ENCODE peak calls at places on chromosomes 6 and 20, in nine cellular contexts. One of them, this sample, is unnamed.
A peak's percentile ranks its signal among the peaks of the same experiment; 100 is the strongest.

GRCh38 chr6:50025258-50025657 is 3.5 kb upstream of the DEFB110 start:
- DNase-seq in hepatocyte: no peak
- DNase-seq in lower lobe of right lung: no peak
- DNase-seq in cardiac muscle cell: no peak
- DNase-seq in lung: no peak
- DNase-seq in HCT116: no peak
- DNase-seq in neural progenitor cell: no peak
- DNase-seq in GM06990: no peak
- DNase-seq in tibial artery: no peak
- DNase-seq in this sample: no peak

GRCh38 chr6:149450679-149451360 is 34.0 kb downstream of the ZC3H12D start:
- DNase-seq in hepatocyte: peak; percentile 48
- DNase-seq in lower lobe of right lung: peak; percentile 68
- DNase-seq in cardiac muscle cell: no peak
- DNase-seq in lung: no peak
- DNase-seq in HCT116: no peak
- DNase-seq in neural progenitor cell: peak; percentile 53
- DNase-seq in GM06990: no peak
- DNase-seq in tibial artery: peak; percentile 74
- DNase-seq in this sample: no peak

GRCh38 chr20:9926007-9926406 is 87.1 kb upstream of the PAK5 start:
- DNase-seq in hepatocyte: no peak
- DNase-seq in lower lobe of right lung: no peak
- DNase-seq in cardiac muscle cell: no peak
- DNase-seq in lung: no peak
- DNase-seq in HCT116: no peak
- DNase-seq in neural progenitor cell: no peak
- DNase-seq in GM06990: no peak
- DNase-seq in tibial artery: no peak
- DNase-seq in this sample: peak; percentile 53

GRCh38 chr6:41100871-41101287 is 28.1 kb downstream of the NFYA start:
- DNase-seq in hepatocyte: no peak
- DNase-seq in lower lobe of right lung: peak; percentile 41
- DNase-seq in cardiac muscle cell: peak; percentile 5
- DNase-seq in lung: no peak
- DNase-seq in HCT116: no peak
- DNase-seq in neural progenitor cell: peak; percentile 57
- DNase-seq in GM06990: no peak
- DNase-seq in tibial artery: no peak
- DNase-seq in this sample: no peak

GRCh38 chr6:70299456-70299855 is 3.4 kb downstream of the COL9A1 start:
- DNase-seq in hepatocyte: no peak
- DNase-seq in lower lobe of right lung: no peak
- DNase-seq in cardiac muscle cell: peak; percentile 59
- DNase-seq in lung: no peak
- DNase-seq in HCT116: no peak
- DNase-seq in neural progenitor cell: peak; percentile 40
- DNase-seq in GM06990: no peak
- DNase-seq in tibial artery: no peak
- DNase-seq in this sample: no peak

GRCh38 chr6:20960067-20960466 is 425.8 kb downstream of the CDKAL1 start:
- DNase-seq in hepatocyte: no peak
- DNase-seq in lower lobe of right lung: no peak
- DNase-seq in cardiac muscle cell: no peak
- DNase-seq in lung: no peak
- DNase-seq in HCT116: no peak
- DNase-seq in neural progenitor cell: no peak
- DNase-seq in GM06990: no peak
- DNase-seq in tibial artery: no peak
- DNase-seq in this sample: no peak

GRCh38 chr6:15074806-15075205 is 171.1 kb upstream of the JARID2 start:
- DNase-seq in hepatocyte: no peak
- DNase-seq in lower lobe of right lung: no peak
- DNase-seq in cardiac muscle cell: no peak
- DNase-seq in lung: no peak
- DNase-seq in HCT116: no peak
- DNase-seq in neural progenitor cell: no peak
- DNase-seq in GM06990: no peak
- DNase-seq in tibial artery: no peak
- DNase-seq in this sample: no peak

GRCh38 chr20:24918579-24919566 is 30.2 kb upstream of the CST7 start:
- DNase-seq in hepatocyte: no peak
- DNase-seq in lower lobe of right lung: no peak
- DNase-seq in cardiac muscle cell: no peak
- DNase-seq in lung: peak; percentile 25
- DNase-seq in HCT116: no peak
- DNase-seq in neural progenitor cell: no peak
- DNase-seq in GM06990: no peak
- DNase-seq in tibial artery: no peak
- DNase-seq in this sample: no peak

GRCh38 chr20:3037654-3038053 is 5.8 kb upstream of the GNRH2 start:
- DNase-seq in hepatocyte: no peak
- DNase-seq in lower lobe of right lung: no peak
- DNase-seq in cardiac muscle cell: no peak
- DNase-seq in lung: no peak
- DNase-seq in HCT116: no peak
- DNase-seq in neural progenitor cell: no peak
- DNase-seq in GM06990: no peak
- DNase-seq in tibial artery: no peak
- DNase-seq in this sample: no peak

GRCh38 chr20:54234991-54235390 is 27.1 kb downstream of the PFDN4 start:
- DNase-seq in hepatocyte: no peak
- DNase-seq in lower lobe of right lung: no peak
- DNase-seq in cardiac muscle cell: no peak
- DNase-seq in lung: no peak
- DNase-seq in HCT116: no peak
- DNase-seq in neural progenitor cell: no peak
- DNase-seq in GM06990: no peak
- DNase-seq in tibial artery: no peak
- DNase-seq in this sample: no peak

GRCh38 chr6:40986871-40987270 is 52.1 kb downstream of the UNC5CL start:
- DNase-seq in hepatocyte: no peak
- DNase-seq in lower lobe of right lung: no peak
- DNase-seq in cardiac muscle cell: no peak
- DNase-seq in lung: no peak
- DNase-seq in HCT116: no peak
- DNase-seq in neural progenitor cell: no peak
- DNase-seq in GM06990: no peak
- DNase-seq in tibial artery: no peak
- DNase-seq in this sample: no peak

GRCh38 chr6:3159805-3160781 is 2.7 kb upstream of the TUBB2A start:
- DNase-seq in hepatocyte: peak; percentile 93
- DNase-seq in lower lobe of right lung: peak; percentile 62
- DNase-seq in cardiac muscle cell: peak; percentile 32
- DNase-seq in lung: no peak
- DNase-seq in HCT116: peak; percentile 33
- DNase-seq in neural progenitor cell: peak; percentile 36
- DNase-seq in GM06990: no peak
- DNase-seq in tibial artery: no peak
- DNase-seq in this sample: no peak

GRCh38 chr6:130843575-130844320 is 16.5 kb downstream of the SMLR1 start:
- DNase-seq in hepatocyte: peak; percentile 52
- DNase-seq in lower lobe of right lung: no peak
- DNase-seq in cardiac muscle cell: peak; percentile 49
- DNase-seq in lung: no peak
- DNase-seq in HCT116: peak; percentile 28
- DNase-seq in neural progenitor cell: peak; percentile 50
- DNase-seq in GM06990: no peak
- DNase-seq in tibial artery: no peak
- DNase-seq in this sample: no peak

GRCh38 chr20:18781509-18781908 is 32.1 kb upstream of the SCP2D1 start:
- DNase-seq in hepatocyte: no peak
- DNase-seq in lower lobe of right lung: no peak
- DNase-seq in cardiac muscle cell: no peak
- DNase-seq in lung: no peak
- DNase-seq in HCT116: no peak
- DNase-seq in neural progenitor cell: no peak
- DNase-seq in GM06990: no peak
- DNase-seq in tibial artery: no peak
- DNase-seq in this sample: no peak

GRCh38 chr6:3530515-3530914 is 73.7 kb upstream of the SLC22A23 start:
- DNase-seq in hepatocyte: no peak
- DNase-seq in lower lobe of right lung: no peak
- DNase-seq in cardiac muscle cell: no peak
- DNase-seq in lung: no peak
- DNase-seq in HCT116: no peak
- DNase-seq in neural progenitor cell: no peak
- DNase-seq in GM06990: no peak
- DNase-seq in tibial artery: no peak
- DNase-seq in this sample: no peak

GRCh38 chr6:402901-403658 is 11.5 kb downstream of the IRF4 start:
- DNase-seq in hepatocyte: no peak
- DNase-seq in lower lobe of right lung: no peak
- DNase-seq in cardiac muscle cell: no peak
- DNase-seq in lung: no peak
- DNase-seq in HCT116: no peak
- DNase-seq in neural progenitor cell: no peak
- DNase-seq in GM06990: no peak
- DNase-seq in tibial artery: no peak
- DNase-seq in this sample: no peak

GRCh38 chr20:50636601-50637539 is 54.5 kb downstream of the RIPOR3 start:
- DNase-seq in hepatocyte: peak; percentile 44
- DNase-seq in lower lobe of right lung: no peak
- DNase-seq in cardiac muscle cell: peak; percentile 18
- DNase-seq in lung: no peak
- DNase-seq in HCT116: no peak
- DNase-seq in neural progenitor cell: no peak
- DNase-seq in GM06990: no peak
- DNase-seq in tibial artery: no peak
- DNase-seq in this sample: no peak

GRCh38 chr6:90907931-90908655 is 321.2 kb upstream of the MAP3K7 start:
- DNase-seq in hepatocyte: no peak
- DNase-seq in lower lobe of right lung: no peak
- DNase-seq in cardiac muscle cell: no peak
- DNase-seq in lung: no peak
- DNase-seq in HCT116: no peak
- DNase-seq in neural progenitor cell: no peak
- DNase-seq in GM06990: no peak
- DNase-seq in tibial artery: no peak
- DNase-seq in this sample: no peak

GRCh38 chr20:40667503-40667902 is 21.5 kb downstream of the MAFB start:
- DNase-seq in hepatocyte: no peak
- DNase-seq in lower lobe of right lung: no peak
- DNase-seq in cardiac muscle cell: no peak
- DNase-seq in lung: no peak
- DNase-seq in HCT116: no peak
- DNase-seq in neural progenitor cell: no peak
- DNase-seq in GM06990: no peak
- DNase-seq in tibial artery: no peak
- DNase-seq in this sample: no peak

GRCh38 chr6:33936911-33937310 is 133.1 kb upstream of the MLN start:
- DNase-seq in hepatocyte: no peak
- DNase-seq in lower lobe of right lung: peak; percentile 5
- DNase-seq in cardiac muscle cell: no peak
- DNase-seq in lung: no peak
- DNase-seq in HCT116: no peak
- DNase-seq in neural progenitor cell: no peak
- DNase-seq in GM06990: no peak
- DNase-seq in tibial artery: no peak
- DNase-seq in this sample: no peak

GRCh38 chr6:46490425-46491200 is 636 bp downstream of the RCAN2 start:
- DNase-seq in hepatocyte: peak; percentile 37
- DNase-seq in lower lobe of right lung: no peak
- DNase-seq in cardiac muscle cell: peak; percentile 84
- DNase-seq in lung: no peak
- DNase-seq in HCT116: no peak
- DNase-seq in neural progenitor cell: peak; percentile 87
- DNase-seq in GM06990: no peak
- DNase-seq in tibial artery: peak; percentile 71
- DNase-seq in this sample: peak; percentile 80

GRCh38 chr6:152637422-152638047 is 373 bp upstream of the SYNE1 start:
- DNase-seq in hepatocyte: no peak
- DNase-seq in lower lobe of right lung: no peak
- DNase-seq in cardiac muscle cell: no peak
- DNase-seq in lung: no peak
- DNase-seq in HCT116: no peak
- DNase-seq in neural progenitor cell: no peak
- DNase-seq in GM06990: no peak
- DNase-seq in tibial artery: no peak
- DNase-seq in this sample: no peak
- H3K4me3 ChIP-seq in hepatocyte: no peak overlapping the region
- H3K4me3 ChIP-seq in lower lobe of right lung: peak overlapping the region; percentile 73
- H3K4me3 ChIP-seq in cardiac muscle cell: peak overlapping the region; percentile 51
- H3K4me3 ChIP-seq in lung: peak overlapping the region; percentile 52
- H3K4me3 ChIP-seq in HCT116: no peak overlapping the region
- H3K4me3 ChIP-seq in neural progenitor cell: peak overlapping the region; percentile 68
- H3K4me3 ChIP-seq in GM06990: peak overlapping the region; percentile 26
- H3K4me3 ChIP-seq in tibial artery: peak overlapping the region; percentile 57
- H3K4me3 ChIP-seq in this sample: peak overlapping the region; percentile 43

GRCh38 chr20:35021063-35021462 is 65.4 kb downstream of the MYH7B start:
- DNase-seq in hepatocyte: no peak
- DNase-seq in lower lobe of right lung: no peak
- DNase-seq in cardiac muscle cell: no peak
- DNase-seq in lung: no peak
- DNase-seq in HCT116: no peak
- DNase-seq in neural progenitor cell: no peak
- DNase-seq in GM06990: no peak
- DNase-seq in tibial artery: no peak
- DNase-seq in this sample: no peak
- H3K36me3 ChIP-seq in hepatocyte: peaks cover 6% of the 10 kb centered on the region
- H3K36me3 ChIP-seq in lower lobe of right lung: peaks cover 100% of the 10 kb centered on the region
- H3K36me3 ChIP-seq in cardiac muscle cell: peaks cover 20% of the 10 kb centered on the region
- H3K36me3 ChIP-seq in lung: no peaks in the 10 kb centered on the region
- H3K36me3 ChIP-seq in HCT116: peaks cover 18% of the 10 kb centered on the region
- H3K36me3 ChIP-seq in neural progenitor cell: no peaks in the 10 kb centered on the region
- H3K36me3 ChIP-seq in GM06990: peaks cover 25% of the 10 kb centered on the region
- H3K36me3 ChIP-seq in tibial artery: peaks cover 31% of the 10 kb centered on the region
- H3K36me3 ChIP-seq in this sample: peaks cover 38% of the 10 kb centered on the region

DNA sequence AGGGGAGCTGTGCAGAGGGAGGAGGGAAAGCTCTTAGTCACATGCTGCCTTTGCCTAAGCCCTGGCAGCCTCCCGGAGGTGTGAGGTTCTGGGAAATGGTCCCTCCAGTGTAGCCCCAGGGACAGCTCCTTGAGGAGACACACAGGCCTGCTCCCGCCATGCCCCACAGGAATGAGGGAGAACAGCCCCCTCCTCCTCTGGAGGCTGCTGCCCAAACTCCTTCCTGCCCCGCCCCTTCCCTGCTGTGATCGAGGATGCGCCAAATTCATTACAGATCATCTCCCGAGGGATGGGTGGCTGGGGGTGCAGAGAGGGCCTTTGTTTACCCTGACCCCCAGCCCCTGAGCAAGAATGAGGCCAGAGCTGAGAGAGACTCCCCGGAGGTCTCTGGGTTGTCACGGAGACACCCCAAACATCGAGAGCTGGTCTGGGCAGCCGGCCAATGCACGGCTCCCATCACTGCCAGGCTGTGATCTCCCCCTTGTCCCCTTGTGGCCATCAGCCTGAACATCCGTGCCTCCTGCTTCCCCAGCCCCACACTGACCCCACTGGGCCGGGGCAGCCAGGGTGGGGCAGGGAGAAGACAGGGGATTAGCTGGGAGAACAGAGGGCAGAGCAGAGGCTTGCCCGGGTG is 8.4 kb downstream of the CYP21A2 start:
- DNase-seq in hepatocyte: peak; percentile 17
- DNase-seq in lower lobe of right lung: no peak
- DNase-seq in cardiac muscle cell: no peak
- DNase-seq in lung: no peak
- DNase-seq in HCT116: no peak
- DNase-seq in neural progenitor cell: peak; percentile 43
- DNase-seq in GM06990: no peak
- DNase-seq in tibial artery: peak; percentile 79
- DNase-seq in this sample: peak; percentile 56
- TF ChIP-seq CTCF in hepatocyte: no peak
- TF ChIP-seq CTCF in lower lobe of right lung: no peak
- TF ChIP-seq CTCF in cardiac muscle cell: no peak
- TF ChIP-seq CTCF in lung: no peak
- TF ChIP-seq CTCF in HCT116: no peak
- TF ChIP-seq CTCF in neural progenitor cell: no peak
- TF ChIP-seq CTCF in GM06990: no peak
- TF ChIP-seq CTCF in tibial artery: no peak
- TF ChIP-seq CTCF in this sample: peak; percentile 26

GRCh38 chr6:43276180-43277082 is 21.6 kb upstream of the SLC22A7 start:
- DNase-seq in hepatocyte: peak; percentile 61
- DNase-seq in lower lobe of right lung: no peak
- DNase-seq in cardiac muscle cell: no peak
- DNase-seq in lung: no peak
- DNase-seq in HCT116: no peak
- DNase-seq in neural progenitor cell: peak; percentile 61
- DNase-seq in GM06990: no peak
- DNase-seq in tibial artery: no peak
- DNase-seq in this sample: peak; percentile 86
- H3K4me3 ChIP-seq in hepatocyte: no peak overlapping the region
- H3K4me3 ChIP-seq in lower lobe of right lung: peak overlapping the region; percentile 50
- H3K4me3 ChIP-seq in cardiac muscle cell: no peak overlapping the region
- H3K4me3 ChIP-seq in lung: no peak overlapping the region
- H3K4me3 ChIP-seq in HCT116: no peak overlapping the region
- H3K4me3 ChIP-seq in neural progenitor cell: peak overlapping the region; percentile 69
- H3K4me3 ChIP-seq in GM06990: peak overlapping the region; percentile 47
- H3K4me3 ChIP-seq in tibial artery: no peak overlapping the region
- H3K4me3 ChIP-seq in this sample: peak overlapping the region; percentile 44

This sample was measured in WERI-Rb-1.